ENCODE peak calls at places on chromosomes 11 and 22, in four cellular contexts. I, G, J and P are unnamed samples.

GRCh38 chr11:131353761-131354160 is 16.7 kb upstream of the NTM start:
- DNase-seq in I (no peak), G (no peak), J (no peak), P (no peak)

GRCh38 chr11:4809246-4809645 is 5.1 kb upstream of the OR52R1 start:
- DNase-seq in I (no peak), G (no peak), J (no peak), P (no peak)

GRCh38 chr11:94662065-94662779 is 95.1 kb downstream of the PIWIL4 start:
- DNase-seq in I (no peak), G (no peak), J (no peak), P (no peak)

GRCh38 chr11:131985769-131986393 is 615.5 kb downstream of the NTM start:
- DNase-seq in I (no peak), G (no peak), J (no peak), P (no peak)

GRCh38 chr11:115476463-115477286 is 27.5 kb downstream of the CADM1 start:
- DNase-seq in I (no peak), G (no peak), J (no peak), P (no peak)

GRCh38 chr11:636511-637332 is at the start of gene DRD4:
- DNase-seq in I (no peak), G (no peak), J (peak), P (no peak)

GRCh38 chr11:2940930-2941821 is 12.0 kb upstream of the PHLDA2 start:
- DNase-seq in I (no peak), G (no peak), J (no peak), P (no peak)

GRCh38 chr11:72705442-72706365 is 31.5 kb upstream of the PDE2A start:
- DNase-seq in I (no peak), G (no peak), J (no peak), P (no peak)

GRCh38 chr11:6655020-6655789 is 404 bp downstream of the DCHS1 start:
- DNase-seq in I (no peak), G (no peak), J (no peak), P (peak)

GRCh38 chr11:69471329-69472052 is 10.0 kb upstream of the LINC01488 start:
- DNase-seq in I (no peak), G (no peak), J (peak), P (peak)

GRCh38 chr11:125239585-125240331 is 75.2 kb downstream of the PKNOX2 start:
- DNase-seq in I (no peak), G (no peak), J (no peak), P (no peak)

GRCh38 chr11:69524291-69524882 is 42.9 kb downstream of the LINC01488 start:
- DNase-seq in I (peak), G (no peak), J (peak), P (no peak)

GRCh38 chr22:27537481-27537891 is 264.1 kb downstream of the MN1 start:
- DNase-seq in I (no peak), G (no peak), J (no peak), P (peak)

GRCh38 chr11:115112779-115113178 is 391.4 kb downstream of the CADM1 start:
- DNase-seq in I (no peak), G (no peak), J (no peak), P (no peak)

DNA sequence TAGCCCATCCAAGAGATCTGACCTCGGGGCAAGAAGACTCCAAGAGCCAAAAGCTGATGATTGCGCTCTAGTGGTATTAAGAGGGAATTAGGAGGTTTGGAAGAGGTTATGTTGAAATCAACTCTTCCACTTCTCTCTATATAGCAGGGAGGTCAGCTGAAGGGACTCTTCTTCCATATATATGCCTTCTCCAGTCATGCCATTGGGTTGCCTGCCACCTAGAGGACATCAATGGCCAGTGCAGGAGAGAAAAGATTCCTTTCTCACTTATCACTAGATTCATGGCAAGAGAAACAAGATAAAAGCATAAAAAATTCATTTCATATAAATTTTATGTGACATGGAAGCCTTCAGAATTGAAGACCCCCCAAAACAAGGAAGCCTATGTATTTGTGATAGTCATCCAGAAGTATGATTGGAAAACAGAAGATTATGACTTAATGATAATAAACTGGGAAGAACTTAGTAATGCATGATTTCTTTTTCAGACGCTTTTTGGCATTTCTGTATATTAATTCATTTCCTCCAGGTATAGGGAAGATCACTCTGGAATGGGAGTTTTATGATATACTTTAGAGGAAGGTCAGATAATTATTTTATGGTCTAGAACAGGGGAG is 435.1 kb upstream of the DDI1 start:
- DNase-seq in I (peak), G (no peak), J (peak), P (peak)
- TF ChIP-seq FOS in I (no peak), G (no peak), J (no peak), P (peak)

GRCh38 chr11:75338516-75339218 is 12.8 kb downstream of the ARRB1 start:
- DNase-seq in I (no peak), G (no peak), J (peak), P (peak)
- TF ChIP-seq FOS in I (no peak), G (no peak), J (peak), P (no peak)

GRCh38 chr22:31614781-31615480 is 47.1 kb downstream of the PISD start:
- DNase-seq in I (no peak), G (no peak), J (no peak), P (no peak)
- TF ChIP-seq FOS in I (no peak), G (no peak), J (no peak), P (no peak)

DNA sequence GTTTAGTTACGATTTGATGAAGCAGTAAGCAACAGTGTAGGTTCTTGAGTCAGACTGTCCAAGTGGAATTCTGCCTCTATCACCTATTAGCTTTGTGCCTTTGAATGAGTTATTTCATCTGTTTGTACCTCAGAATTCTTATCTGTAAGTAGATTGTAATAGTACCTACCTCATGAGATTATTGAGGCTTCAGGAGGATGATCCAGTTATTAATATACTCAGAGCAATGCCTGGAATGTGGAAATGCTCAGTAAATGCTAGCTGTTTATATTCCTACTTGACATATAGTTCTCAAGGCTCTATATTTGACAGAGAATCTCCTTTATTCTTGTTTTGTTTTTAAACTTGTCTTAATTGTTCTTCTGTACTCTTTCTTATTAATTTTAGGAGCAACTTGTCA is 70.1 kb downstream of the SFI1 start:
- DNase-seq in I (no peak), G (no peak), J (no peak), P (no peak)
- TF ChIP-seq FOS in I (no peak), G (no peak), J (no peak), P (no peak)

DNA sequence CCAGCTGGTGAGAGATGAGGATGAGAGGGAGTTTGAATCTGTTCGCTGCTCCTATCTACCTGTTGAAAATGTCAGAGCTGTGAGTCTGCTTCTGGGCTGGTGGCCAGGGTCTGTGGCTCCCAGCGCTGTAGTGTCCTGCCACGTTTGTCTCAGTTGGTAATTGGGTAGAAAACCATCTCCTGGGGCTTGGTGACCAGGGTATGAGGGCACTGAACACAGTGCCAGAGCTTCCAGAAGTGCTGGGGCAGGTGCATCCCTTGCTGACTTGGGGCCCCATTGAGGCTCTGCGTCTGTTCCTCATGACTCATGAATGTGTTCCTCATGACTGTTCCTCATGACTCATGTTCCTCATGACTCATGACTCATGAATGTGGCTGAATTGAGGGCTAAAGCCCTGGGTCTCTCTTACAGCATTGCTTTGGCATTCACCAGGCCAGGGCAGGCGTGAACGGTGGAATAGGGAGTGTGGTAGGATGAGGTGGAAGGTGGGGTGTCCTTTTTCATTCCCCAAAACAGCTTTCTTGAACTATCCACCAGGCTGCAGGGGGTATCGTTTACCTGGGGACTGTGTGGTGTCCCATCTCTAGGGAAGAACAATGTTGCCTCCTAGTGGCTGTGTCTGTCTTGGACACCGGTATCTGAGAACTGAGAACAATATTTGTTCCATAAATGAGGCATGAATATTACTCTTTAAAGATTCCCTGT is 139.5 kb downstream of the COMMD9 start:
- DNase-seq in I (peak), G (peak), J (peak), P (peak)
- TF ChIP-seq FOS in I (peak), G (no peak), J (peak), P (peak)

DNA sequence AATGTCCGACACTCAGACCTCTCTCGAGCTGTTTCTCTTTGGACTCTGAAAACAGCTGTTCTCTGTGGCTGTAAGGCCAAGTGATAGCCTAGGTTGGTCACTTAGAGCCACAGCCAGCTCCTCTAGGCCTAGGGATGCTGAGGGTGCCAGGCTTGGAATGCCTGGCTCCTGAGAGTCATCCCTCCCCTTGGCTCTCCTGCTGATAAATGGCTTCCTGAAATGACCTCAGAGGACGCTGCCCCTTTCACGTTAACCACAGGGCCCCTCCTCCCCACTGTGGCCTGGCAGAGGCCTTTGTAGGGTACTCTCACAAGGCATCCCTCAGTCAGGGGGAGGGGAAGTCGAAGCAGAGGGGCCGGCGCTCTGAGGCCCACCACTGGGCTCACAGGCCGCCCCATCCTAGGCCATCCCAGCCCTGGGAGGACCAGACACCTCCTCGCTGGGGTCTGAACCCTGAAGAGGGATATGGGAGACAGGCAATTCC is 51.0 kb downstream of the ARFGAP3 start:
- DNase-seq in I (no peak), G (no peak), J (no peak), P (peak)
- TF ChIP-seq FOS in I (no peak), G (no peak), J (no peak), P (no peak)